ENCODE peak calls at places on chromosomes 12 and 14, in eight cellular contexts. S is aorta, Z is choroid plexus epithelial cell, P is A549, T is SK-N-SH, O is heart right ventricle, Q is upper lobe of right lung, I is neural progenitor cell. K is an unnamed sample.

GRCh38 chr14:59161571-59162175 is 26.8 kb upstream of the DAAM1 start:
- DNase-seq in S (peak; percentile 54), Z (peak; percentile 89), P (peak; percentile 27), T (no peak), O (no peak), Q (no peak), I (peak; percentile 21), K (no peak)

GRCh38 chr14:105165134-105165704 is 3.4 kb downstream of the JAG2 start:
- DNase-seq in S (no peak), Z (no peak), P (no peak), T (no peak), O (no peak), Q (no peak), I (no peak), K (no peak)

GRCh38 chr14:63544641-63545234 is 1.6 kb upstream of the PPP2R5E start:
- DNase-seq in S (no peak), Z (peak; percentile 67), P (peak; percentile 47), T (peak; percentile 63), O (no peak), Q (no peak), I (no peak), K (no peak)

GRCh38 chr12:88339254-88339949 is 197.3 kb downstream of the TMTC3 start:
- DNase-seq in S (no peak), Z (peak; percentile 74), P (no peak), T (no peak), O (no peak), Q (no peak), I (no peak), K (no peak)

GRCh38 chr12:57044856-57045255 is 5.1 kb downstream of the MYO1A start:
- DNase-seq in S (no peak), Z (no peak), P (no peak), T (no peak), O (no peak), Q (no peak), I (no peak), K (no peak)

GRCh38 chr14:91883770-91884169 is 16.4 kb upstream of the TC2N start:
- DNase-seq in S (peak; percentile 64), Z (no peak), P (no peak), T (no peak), O (peak; percentile 39), Q (no peak), I (no peak), K (no peak)

GRCh38 chr12:82609234-82609914 is 77.3 kb upstream of the TMTC2 start:
- DNase-seq in S (no peak), Z (no peak), P (no peak), T (no peak), O (no peak), Q (no peak), I (no peak), K (no peak)

GRCh38 chr14:53851394-53852056 is 105.1 kb downstream of the BMP4 start:
- DNase-seq in S (no peak), Z (no peak), P (no peak), T (no peak), O (no peak), Q (no peak), I (no peak), K (no peak)

GRCh38 chr12:56257071-56257470 is 1.1 kb downstream of the ANKRD52 start:
- DNase-seq in S (no peak), Z (no peak), P (no peak), T (no peak), O (no peak), Q (no peak), I (no peak), K (no peak)

GRCh38 chr12:31005256-31005943 is 68.3 kb upstream of the DDX11 start:
- DNase-seq in S (no peak), Z (no peak), P (no peak), T (peak; percentile 9), O (no peak), Q (peak; percentile 52), I (no peak), K (peak; percentile 20)

GRCh38 chr14:52792097-52792415 is 649 bp upstream of the GNPNAT1 start:
- DNase-seq in S (no peak), Z (no peak), P (no peak), T (no peak), O (no peak), Q (no peak), I (peak; percentile 7), K (no peak)

GRCh38 chr12:108461071-108461670 is 53.9 kb upstream of the FICD start:
- DNase-seq in S (no peak), Z (no peak), P (no peak), T (no peak), O (no peak), Q (no peak), I (no peak), K (no peak)

GRCh38 chr12:96919510-96920210 is 12.6 kb downstream of the NEDD1 start:
- DNase-seq in S (no peak), Z (no peak), P (no peak), T (no peak), O (no peak), Q (no peak), I (no peak), K (no peak)

GRCh38 chr12:12466157-12466556 is 96.5 kb downstream of the DUSP16 start:
- DNase-seq in S (no peak), Z (no peak), P (no peak), T (no peak), O (no peak), Q (no peak), I (no peak), K (no peak)

GRCh38 chr14:27528328-27528727 is 930.5 kb upstream of the NOVA1 start:
- DNase-seq in S (no peak), Z (peak; percentile 23), P (peak; percentile 13), T (peak; percentile 37), O (no peak), Q (no peak), I (peak; percentile 62), K (no peak)

GRCh38 chr14:105167303-105168092 is 1.1 kb downstream of the JAG2 start:
- DNase-seq in S (no peak), Z (no peak), P (no peak), T (peak; percentile 83), O (no peak), Q (no peak), I (peak; percentile 66), K (no peak)

GRCh38 chr14:104966261-104967143 is 11.7 kb downstream of the AHNAK2 start:
- DNase-seq in S (no peak), Z (no peak), P (no peak), T (no peak), O (no peak), Q (no peak), I (no peak), K (no peak)

GRCh38 chr12:123571343-123571813 is 13.0 kb upstream of the TMED2 start:
- DNase-seq in S (peak; percentile 57), Z (peak; percentile 93), P (peak; percentile 46), T (peak; percentile 49), O (peak; percentile 31), Q (no peak), I (peak; percentile 34), K (no peak)

GRCh38 chr14:28651148-28651547 is 115.4 kb upstream of the FOXG1 start:
- DNase-seq in S (no peak), Z (peak; percentile 78), P (no peak), T (no peak), O (no peak), Q (no peak), I (no peak), K (no peak)

GRCh38 chr14:104887623-104888488 is 22.8 kb downstream of the CEP170B start:
- DNase-seq in S (peak; percentile 41), Z (no peak), P (no peak), T (no peak), O (no peak), Q (peak; percentile 62), I (no peak), K (no peak)

GRCh38 chr14:75995372-75996041 is 9.9 kb downstream of the IFT43 start:
- DNase-seq in S (peak; percentile 88), Z (no peak), P (no peak), T (no peak), O (peak; percentile 62), Q (peak; percentile 73), I (no peak), K (no peak)
- H3K4me3 ChIP-seq in S (no peak overlapping the region), Z (no peak overlapping the region), P (no peak overlapping the region), T (no peak overlapping the region), O (no peak overlapping the region), Q (no peak overlapping the region), I (no peak overlapping the region), K (no peak overlapping the region)

GRCh38 chr14:93003945-93004698 is 81.2 kb downstream of the CHGA start:
- DNase-seq in S (no peak), Z (peak; percentile 16), P (no peak), T (peak; percentile 71), O (peak; percentile 11), Q (no peak), I (no peak), K (no peak)
- H3K4me3 ChIP-seq in S (no peak overlapping the region), Z (no peak overlapping the region), P (no peak overlapping the region), T (no peak overlapping the region), O (no peak overlapping the region), Q (no peak overlapping the region), I (no peak overlapping the region), K (no peak overlapping the region)

GRCh38 chr12:46663297-46663696 is 162.5 kb downstream of the SLC38A4 start:
- DNase-seq in S (no peak), Z (no peak), P (no peak), T (no peak), O (no peak), Q (no peak), I (no peak), K (no peak)

GRCh38 chr12:46660719-46661118 is 165.1 kb downstream of the SLC38A4 start:
- DNase-seq in S (no peak), Z (peak; percentile 71), P (no peak), T (no peak), O (no peak), Q (no peak), I (no peak), K (no peak)

GRCh38 chr12:46661161-46661845 is 164.5 kb downstream of the SLC38A4 start:
- DNase-seq in S (no peak), Z (peak; percentile 97), P (peak; percentile 47), T (peak; percentile 39), O (no peak), Q (no peak), I (peak; percentile 76), K (no peak)

GRCh38 chr12:46667547-46667946 is 158.2 kb downstream of the SLC38A4 start:
- DNase-seq in S (no peak), Z (peak; percentile 16), P (no peak), T (no peak), O (no peak), Q (no peak), I (no peak), K (no peak)

DNA sequence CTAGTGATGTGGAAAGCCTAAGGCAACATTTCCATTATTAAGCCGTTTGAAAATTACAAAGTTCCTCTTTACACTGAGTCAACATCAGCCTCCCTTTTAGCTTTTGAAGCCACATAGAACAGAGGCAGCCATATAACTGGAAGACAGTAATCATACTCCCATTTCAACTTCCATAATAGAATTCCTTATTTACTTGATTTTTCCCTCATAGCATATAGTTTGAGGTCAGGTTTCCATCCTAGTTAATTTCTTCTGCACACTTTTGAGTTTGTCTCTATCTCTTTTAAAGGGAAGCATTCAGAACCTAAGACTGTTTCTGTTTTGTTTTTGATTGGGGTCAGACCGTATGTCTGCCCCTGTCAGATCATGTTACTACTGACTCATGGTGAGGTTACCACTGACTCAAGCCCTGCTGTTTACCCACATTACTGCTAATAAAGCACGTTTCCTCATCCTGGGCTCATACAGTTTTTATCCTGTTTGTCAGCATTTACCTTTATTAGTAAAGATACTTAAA is 161.0 kb downstream of the SLC38A4 start:
- DNase-seq in S (no peak), Z (peak; percentile 97), P (peak; percentile 66), T (no peak), O (no peak), Q (no peak), I (no peak), K (no peak)
- H3K4me3 ChIP-seq in S (no peak overlapping the region), Z (no peak overlapping the region), P (no peak overlapping the region), T (no peak overlapping the region), O (no peak overlapping the region), Q (no peak overlapping the region), I (no peak overlapping the region), K (no peak overlapping the region)

GRCh38 chr12:1972260-1972659 is 32.0 kb downstream of the DCP1B start:
- DNase-seq in S (no peak), Z (peak; percentile 61), P (no peak), T (no peak), O (no peak), Q (no peak), I (no peak), K (no peak)
- H3K4me3 ChIP-seq in S (no peak overlapping the region), Z (no peak overlapping the region), P (no peak overlapping the region), T (no peak overlapping the region), O (peak overlapping the region; percentile 35), Q (no peak overlapping the region), I (no peak overlapping the region), K (peak overlapping the region; percentile 46)

K was measured in dorsolateral prefrontal cortex.